ENCODE peak calls at places on chromosome 14, in eight cellular contexts. J is AG10803, H is heart left ventricle, U is left lung, S is mucosa of descending colon, W is RWPE1, O is uterus, F is fibroblast of pulmonary artery. G is an unnamed sample.

GRCh38 chr14:81206115-81206514 is 14.6 kb downstream of the GTF2A1 start:
- DNase-seq in F (no peak), U (no peak), H (no peak), O (no peak), J (no peak), W (no peak), S (no peak), G (no peak)

GRCh38 chr14:95196826-95197497 is 39.6 kb upstream of the DICER1 start:
- DNase-seq in U (no peak), F (no peak), S (no peak), J (no peak), H (no peak), W (no peak), O (no peak), G (no peak)

GRCh38 chr14:25009891-25010290 is 40.1 kb downstream of the STXBP6 start:
- DNase-seq in F (peak), S (no peak), O (no peak), J (peak), H (no peak), W (no peak), U (no peak), G (no peak)

GRCh38 chr14:56333361-56334279 is 215.4 kb downstream of the PELI2 start:
- DNase-seq in U (no peak), H (no peak), J (peak), W (peak), S (peak), F (peak), O (no peak), G (no peak)

GRCh38 chr14:94706132-94706531 is 63.8 kb downstream of the GSC start:
- DNase-seq in U (no peak), O (no peak), F (no peak), H (no peak), J (no peak), W (no peak), S (no peak), G (no peak)

GRCh38 chr14:50232276-50232642 is 881 bp upstream of the SOS2 start:
- DNase-seq in H (no peak), J (no peak), O (no peak), F (peak), S (no peak), W (no peak), U (no peak), G (no peak)

GRCh38 chr14:75144944-75145343 is 18.1 kb upstream of the NEK9 start:
- DNase-seq in J (no peak), F (peak), U (no peak), H (peak), S (peak), W (no peak), O (no peak), G (no peak)

GRCh38 chr14:97306785-97307246 is 509.6 kb downstream of the VRK1 start:
- DNase-seq in U (no peak), H (no peak), J (peak), W (no peak), S (no peak), O (no peak), F (no peak), G (no peak)

GRCh38 chr14:58107947-58108552 is 44.0 kb downstream of the ARMH4 start:
- DNase-seq in H (peak), F (peak), J (peak), W (peak), O (peak), U (no peak), S (peak), G (no peak)

GRCh38 chr14:24910408-24910986 is 139.4 kb downstream of the STXBP6 start:
- DNase-seq in H (no peak), J (no peak), S (no peak), W (no peak), O (no peak), U (no peak), F (no peak), G (no peak)

GRCh38 chr14:88500611-88501010 is 54.2 kb downstream of the PTPN21 start:
- DNase-seq in W (no peak), H (no peak), F (no peak), U (no peak), S (no peak), O (no peak), J (no peak), G (no peak)

GRCh38 chr14:71762575-71762974 is 169.7 kb upstream of the RGS6 start:
- DNase-seq in O (no peak), F (no peak), S (no peak), J (no peak), U (no peak), W (no peak), H (no peak), G (no peak)

GRCh38 chr14:59239030-59239429 is 50.6 kb downstream of the DAAM1 start:
- DNase-seq in J (no peak), S (no peak), O (no peak), W (no peak), F (no peak), U (no peak), H (no peak), G (no peak)

GRCh38 chr14:69527635-69528034 is 43.1 kb downstream of the PLEKHD1 start:
- DNase-seq in H (no peak), J (no peak), O (no peak), U (no peak), S (no peak), W (no peak), F (no peak), G (no peak)

GRCh38 chr14:92484132-92484823 is 29.3 kb upstream of the RIN3 start:
- DNase-seq in U (no peak), J (no peak), H (no peak), S (no peak), W (no peak), F (no peak), O (no peak), G (no peak)

GRCh38 chr14:103445783-103446182 is 60.6 kb downstream of the MARK3 start:
- DNase-seq in U (no peak), F (no peak), H (no peak), J (no peak), S (no peak), O (no peak), W (no peak), G (no peak)

GRCh38 chr14:32078794-32079663 is 1.9 kb downstream of the ARHGAP5 start:
- DNase-seq in O (no peak), J (no peak), S (no peak), F (peak), H (no peak), W (peak), U (no peak), G (no peak)

GRCh38 chr14:100317897-100318808 is 5.0 kb upstream of the SLC25A47 start:
- DNase-seq in U (peak), S (peak), O (peak), H (peak), W (no peak), J (peak), F (peak), G (peak)

GRCh38 chr14:24285351-24285750 is 14.0 kb upstream of the RABGGTA start:
- DNase-seq in H (no peak), O (no peak), F (no peak), W (no peak), J (peak), U (no peak), S (no peak), G (no peak)

GRCh38 chr14:36174767-36175424 is 1.6 kb downstream of the PTCSC3 start:
- DNase-seq in U (no peak), S (no peak), J (no peak), H (no peak), O (no peak), F (no peak), W (no peak), G (no peak)
- TF ChIP-seq CTCF in U (no peak), S (no peak), J (no peak), H (no peak), O (no peak), F (no peak), W (no peak), G (no peak)

GRCh38 chr14:37024166-37024565 is 148.2 kb downstream of the SLC25A21 start:
- DNase-seq in H (no peak), O (no peak), S (no peak), J (no peak), W (no peak), U (no peak), F (no peak), G (no peak)
- TF ChIP-seq CTCF in H (no peak), O (no peak), S (no peak), J (no peak), W (no peak), U (no peak), F (no peak), G (no peak)

GRCh38 chr14:83827383-83827782 is 1702.6 kb upstream of the FLRT2 start:
- DNase-seq in S (no peak), H (no peak), O (no peak), U (no peak), J (no peak), F (no peak), W (no peak), G (no peak)

GRCh38 chr14:83825836-83826235 is 1704.1 kb upstream of the FLRT2 start:
- DNase-seq in O (no peak), H (no peak), F (no peak), J (no peak), W (no peak), U (no peak), S (no peak), G (no peak)

GRCh38 chr14:83828406-83828805 is 1701.5 kb upstream of the FLRT2 start:
- DNase-seq in O (no peak), J (no peak), S (no peak), U (no peak), H (no peak), F (peak), W (no peak), G (no peak)

GRCh38 chr14:83826838-83827237 is 1703.1 kb upstream of the FLRT2 start:
- DNase-seq in O (no peak), F (peak), J (peak), S (no peak), W (no peak), U (no peak), H (no peak), G (no peak)
- TF ChIP-seq CTCF in O (no peak), F (no peak), J (no peak), S (no peak), W (no peak), U (no peak), H (no peak), G (no peak)

GRCh38 chr14:47678993-47679392 is 3.6 kb upstream of the MDGA2 start:
- DNase-seq in S (no peak), U (no peak), F (no peak), O (no peak), W (no peak), H (no peak), J (no peak), G (no peak)
- TF ChIP-seq CTCF in S (no peak), U (no peak), F (no peak), O (no peak), W (no peak), H (no peak), J (no peak), G (no peak)

GRCh38 chr14:22179190-22179589 is 409.8 kb downstream of the DAD1 start:
- DNase-seq in O (no peak), W (no peak), H (no peak), U (no peak), F (no peak), S (no peak), J (no peak), G (no peak)

GRCh38 chr14:22176930-22177329 is 412.1 kb downstream of the DAD1 start:
- DNase-seq in S (no peak), U (no peak), H (no peak), F (no peak), O (no peak), W (no peak), J (no peak), G (no peak)

GRCh38 chr14:22177870-22178269 is 411.2 kb downstream of the DAD1 start:
- DNase-seq in H (no peak), O (no peak), J (no peak), U (no peak), F (no peak), W (no peak), S (no peak), G (no peak)

GRCh38 chr14:22178330-22178981 is 410.6 kb downstream of the DAD1 start:
- DNase-seq in S (no peak), O (no peak), W (no peak), F (no peak), U (no peak), J (no peak), H (no peak), G (no peak)

DNA sequence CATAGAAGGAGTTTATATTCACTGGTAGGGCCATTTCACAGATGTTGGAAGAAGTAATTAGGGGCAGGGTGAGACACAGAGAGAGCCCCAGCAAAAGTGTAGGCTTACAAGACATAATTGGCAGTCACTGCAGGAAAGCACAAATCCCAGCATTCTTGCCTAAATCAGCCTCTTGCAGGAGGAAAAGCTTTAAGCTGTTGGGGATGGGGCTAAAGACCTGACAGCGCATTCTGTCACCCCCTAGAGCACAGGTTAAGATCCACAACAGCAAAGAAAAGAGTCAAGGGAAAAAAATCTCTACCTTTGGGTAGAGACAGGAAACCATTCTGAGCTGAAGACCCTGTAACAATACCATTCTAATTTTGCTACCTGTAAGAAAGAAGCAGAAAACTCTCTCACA is 409.0 kb downstream of the DAD1 start:
- DNase-seq in J (no peak), S (no peak), H (no peak), O (no peak), U (no peak), F (no peak), W (no peak), G (no peak)
- TF ChIP-seq CTCF in J (no peak), S (no peak), H (no peak), O (no peak), U (no peak), F (no peak), W (no peak), G (no peak)

DNA sequence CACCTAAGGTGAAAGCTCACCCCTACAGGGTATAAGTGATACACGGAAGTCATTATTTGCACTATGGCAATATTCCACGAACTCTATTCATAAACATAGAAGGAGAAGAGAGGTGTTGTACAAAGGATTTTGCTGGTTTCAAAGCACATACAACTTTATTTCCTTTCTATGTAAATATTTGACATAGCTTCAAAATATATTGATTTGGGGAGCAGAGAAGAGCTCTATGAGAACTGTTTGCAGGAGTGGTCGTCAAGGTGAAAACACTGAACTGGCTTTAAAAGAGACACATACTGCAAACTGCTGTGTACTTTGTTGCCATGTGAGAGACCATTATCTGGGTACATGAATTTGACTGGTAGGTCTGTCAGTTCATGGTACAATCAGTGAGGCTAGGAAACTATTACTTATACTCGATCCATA is 16.7 kb downstream of the CNIH1 start:
- DNase-seq in U (no peak), J (no peak), O (no peak), H (no peak), S (no peak), W (no peak), F (no peak), G (no peak)
- TF ChIP-seq CTCF in U (no peak), J (no peak), O (no peak), H (no peak), S (no peak), W (no peak), F (no peak), G (no peak)

GRCh38 chr14:65286443-65286842 is 126.1 kb upstream of the FUT8 start:
- DNase-seq in U (no peak), S (peak), O (no peak), F (peak), H (no peak), J (peak), W (no peak), G (no peak)
- TF ChIP-seq CTCF in U (no peak), S (no peak), O (no peak), F (peak), H (no peak), J (peak), W (no peak), G (no peak)

GRCh38 chr14:83071888-83072501 is 1538.3 kb upstream of the SEL1L start:
- DNase-seq in S (no peak), O (no peak), J (no peak), F (no peak), W (no peak), U (no peak), H (no peak), G (no peak)
- TF ChIP-seq CTCF in S (no peak), O (no peak), J (no peak), F (no peak), W (peak), U (no peak), H (no peak), G (no peak)

GRCh38 chr14:64764641-64765520 is 60.7 kb downstream of the PLEKHG3 start:
- DNase-seq in J (peak), F (peak), O (peak), H (peak), U (peak), S (peak), W (peak), G (no peak)
- TF ChIP-seq CTCF in J (peak), F (peak), O (peak), H (peak), U (peak), S (peak), W (peak), G (no peak)

GRCh38 chr14:64889352-64889751 is 9.6 kb upstream of the SPTB start:
- DNase-seq in U (no peak), W (no peak), J (no peak), S (no peak), F (no peak), H (no peak), O (no peak), G (no peak)

GRCh38 chr14:64891173-64891838 is 11.6 kb upstream of the SPTB start:
- DNase-seq in O (no peak), W (no peak), H (no peak), S (no peak), U (no peak), F (no peak), J (no peak), G (no peak)

DNA sequence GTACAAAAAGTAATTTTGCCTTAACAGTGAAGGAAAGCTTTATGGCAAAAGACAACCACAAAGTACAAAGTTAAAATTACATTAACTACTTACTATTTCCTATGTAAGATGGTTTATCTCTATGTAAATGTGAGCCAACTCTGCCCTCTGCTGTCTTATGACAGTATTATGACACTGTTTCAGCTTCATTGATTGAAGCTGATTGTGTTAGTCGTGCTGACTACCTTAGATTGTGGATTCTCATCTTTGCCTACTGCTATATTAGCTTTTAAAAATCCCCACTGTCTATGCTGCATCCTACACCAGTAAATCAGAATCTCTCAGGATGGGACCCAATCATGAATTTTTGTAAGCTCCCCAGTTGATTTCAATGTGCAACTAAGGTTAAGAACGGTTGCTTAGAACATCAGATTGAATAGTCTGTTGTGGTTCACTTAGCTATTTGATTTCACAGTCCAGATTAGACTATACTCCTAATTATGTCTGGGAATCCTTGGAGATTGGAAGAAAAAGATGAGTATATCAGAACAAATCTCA is 12.2 kb upstream of the SPTB start:
- DNase-seq in W (peak), H (peak), U (no peak), S (peak), F (peak), O (no peak), J (peak), G (no peak)
- TF ChIP-seq CTCF in W (peak), H (peak), U (peak), S (no peak), F (peak), O (peak), J (peak), G (no peak)